ENCODE peak calls at places on chromosomes 16 and 17, in five cellular contexts. One of them, this sample, is unnamed.

GRCh38 chr17:77054926-77055325 is 85.8 kb upstream of the SEC14L1 start:
- DNase-seq in ascending aorta: no peak
- DNase-seq in astrocyte of the cerebellum: no peak
- DNase-seq in GM20000: no peak
- DNase-seq in activated CD4-positive, alpha-beta T cell treated with anti-CD3 and anti-CD28 coated beads for 4 hours: no peak
- DNase-seq in this sample: no peak

GRCh38 chr17:12813680-12814079 is 24.4 kb downstream of the ARHGAP44 start:
- DNase-seq in ascending aorta: no peak
- DNase-seq in astrocyte of the cerebellum: no peak
- DNase-seq in GM20000: no peak
- DNase-seq in activated CD4-positive, alpha-beta T cell treated with anti-CD3 and anti-CD28 coated beads for 4 hours: no peak
- DNase-seq in this sample: no peak

GRCh38 chr17:37081287-37081686 is 132.5 kb downstream of the AATF start:
- DNase-seq in ascending aorta: no peak
- DNase-seq in astrocyte of the cerebellum: no peak
- DNase-seq in GM20000: no peak
- DNase-seq in activated CD4-positive, alpha-beta T cell treated with anti-CD3 and anti-CD28 coated beads for 4 hours: no peak
- DNase-seq in this sample: no peak

GRCh38 chr16:10594312-10594950 is 14.0 kb upstream of the EMP2 start:
- DNase-seq in ascending aorta: no peak
- DNase-seq in astrocyte of the cerebellum: no peak
- DNase-seq in GM20000: no peak
- DNase-seq in activated CD4-positive, alpha-beta T cell treated with anti-CD3 and anti-CD28 coated beads for 4 hours: no peak
- DNase-seq in this sample: no peak

GRCh38 chr17:64398330-64398729 is 7.7 kb upstream of the PECAM1 start:
- DNase-seq in ascending aorta: no peak
- DNase-seq in astrocyte of the cerebellum: no peak
- DNase-seq in GM20000: no peak
- DNase-seq in activated CD4-positive, alpha-beta T cell treated with anti-CD3 and anti-CD28 coated beads for 4 hours: no peak
- DNase-seq in this sample: no peak

GRCh38 chr17:75693500-75694481 is 26.7 kb downstream of the SAP30BP start:
- DNase-seq in ascending aorta: peak; percentile 43
- DNase-seq in astrocyte of the cerebellum: peak; percentile 83
- DNase-seq in GM20000: no peak
- DNase-seq in activated CD4-positive, alpha-beta T cell treated with anti-CD3 and anti-CD28 coated beads for 4 hours: no peak
- DNase-seq in this sample: peak; percentile 68

GRCh38 chr16:29011112-29011511 is 26.3 kb downstream of the LAT start:
- DNase-seq in ascending aorta: no peak
- DNase-seq in astrocyte of the cerebellum: no peak
- DNase-seq in GM20000: no peak
- DNase-seq in activated CD4-positive, alpha-beta T cell treated with anti-CD3 and anti-CD28 coated beads for 4 hours: no peak
- DNase-seq in this sample: no peak

GRCh38 chr17:32485261-32485955 is 1.4 kb upstream of the CDK5R1 start:
- DNase-seq in ascending aorta: no peak
- DNase-seq in astrocyte of the cerebellum: no peak
- DNase-seq in GM20000: no peak
- DNase-seq in activated CD4-positive, alpha-beta T cell treated with anti-CD3 and anti-CD28 coated beads for 4 hours: no peak
- DNase-seq in this sample: no peak

GRCh38 chr17:68600123-68600880 is 865 bp downstream of the FAM20A start:
- DNase-seq in ascending aorta: no peak
- DNase-seq in astrocyte of the cerebellum: no peak
- DNase-seq in GM20000: peak; percentile 54
- DNase-seq in activated CD4-positive, alpha-beta T cell treated with anti-CD3 and anti-CD28 coated beads for 4 hours: no peak
- DNase-seq in this sample: no peak

GRCh38 chr17:33197342-33197741 is 95.8 kb downstream of the ASIC2 start:
- DNase-seq in ascending aorta: no peak
- DNase-seq in astrocyte of the cerebellum: no peak
- DNase-seq in GM20000: no peak
- DNase-seq in activated CD4-positive, alpha-beta T cell treated with anti-CD3 and anti-CD28 coated beads for 4 hours: no peak
- DNase-seq in this sample: no peak

GRCh38 chr16:54027126-54027922 is 259.3 kb downstream of the IRX3 start:
- DNase-seq in ascending aorta: no peak
- DNase-seq in astrocyte of the cerebellum: peak; percentile 23
- DNase-seq in GM20000: no peak
- DNase-seq in activated CD4-positive, alpha-beta T cell treated with anti-CD3 and anti-CD28 coated beads for 4 hours: no peak
- DNase-seq in this sample: peak; percentile 16

GRCh38 chr17:32487460-32488176 is 825 bp downstream of the CDK5R1 start:
- DNase-seq in ascending aorta: no peak
- DNase-seq in astrocyte of the cerebellum: no peak
- DNase-seq in GM20000: peak; percentile 73
- DNase-seq in activated CD4-positive, alpha-beta T cell treated with anti-CD3 and anti-CD28 coated beads for 4 hours: no peak
- DNase-seq in this sample: no peak

GRCh38 chr16:79372504-79373184 is 227.9 kb downstream of the MAF start:
- DNase-seq in ascending aorta: no peak
- DNase-seq in astrocyte of the cerebellum: peak; percentile 49
- DNase-seq in GM20000: no peak
- DNase-seq in activated CD4-positive, alpha-beta T cell treated with anti-CD3 and anti-CD28 coated beads for 4 hours: peak; percentile 30
- DNase-seq in this sample: no peak

GRCh38 chr16:57380671-57381462 is 8.6 kb downstream of the CX3CL1 start:
- DNase-seq in ascending aorta: no peak
- DNase-seq in astrocyte of the cerebellum: no peak
- DNase-seq in GM20000: no peak
- DNase-seq in activated CD4-positive, alpha-beta T cell treated with anti-CD3 and anti-CD28 coated beads for 4 hours: no peak
- DNase-seq in this sample: no peak

GRCh38 chr17:71936977-71937376 is 183.8 kb upstream of the SOX9 start:
- DNase-seq in ascending aorta: no peak
- DNase-seq in astrocyte of the cerebellum: no peak
- DNase-seq in GM20000: no peak
- DNase-seq in activated CD4-positive, alpha-beta T cell treated with anti-CD3 and anti-CD28 coated beads for 4 hours: no peak
- DNase-seq in this sample: no peak

GRCh38 chr16:11231367-11231970 is 24.5 kb downstream of the SOCS1 start:
- DNase-seq in ascending aorta: no peak
- DNase-seq in astrocyte of the cerebellum: no peak
- DNase-seq in GM20000: no peak
- DNase-seq in activated CD4-positive, alpha-beta T cell treated with anti-CD3 and anti-CD28 coated beads for 4 hours: no peak
- DNase-seq in this sample: no peak

This sample was measured in AG09319.